ENCODE peak calls at places on chromosome 7, in nine cellular contexts. One of them, this sample, is unnamed.

GRCh38 chr7:157544226-157544625 is 207.4 kb downstream of the DNAJB6 start:
- DNase-seq in ovary: no peak
- DNase-seq in choroid plexus epithelial cell: no peak
- DNase-seq in left ventricle myocardium inferior: no peak
- DNase-seq in IMR-90: no peak
- DNase-seq in coronary artery: no peak
- DNase-seq in hepatocyte: no peak
- DNase-seq in cardiac fibroblast: no peak
- DNase-seq in CD8-positive, alpha-beta T cell: no peak
- DNase-seq in this sample: no peak

GRCh38 chr7:128202287-128202957 is 38.7 kb upstream of the LEP start:
- DNase-seq in ovary: no peak
- DNase-seq in coronary artery: no peak
- DNase-seq in cardiac fibroblast: no peak
- DNase-seq in CD8-positive, alpha-beta T cell: no peak
- DNase-seq in left ventricle myocardium inferior: no peak
- DNase-seq in IMR-90: no peak
- DNase-seq in hepatocyte: no peak
- DNase-seq in choroid plexus epithelial cell: no peak
- DNase-seq in this sample: no peak

GRCh38 chr7:38506756-38507155 is 124.4 kb downstream of the AMPH start:
- DNase-seq in choroid plexus epithelial cell: peak
- DNase-seq in coronary artery: no peak
- DNase-seq in ovary: no peak
- DNase-seq in cardiac fibroblast: peak
- DNase-seq in CD8-positive, alpha-beta T cell: no peak
- DNase-seq in left ventricle myocardium inferior: no peak
- DNase-seq in hepatocyte: no peak
- DNase-seq in IMR-90: peak
- DNase-seq in this sample: no peak

GRCh38 chr7:119256446-119257131 is 1016.4 kb upstream of the KCND2 start:
- DNase-seq in left ventricle myocardium inferior: no peak
- DNase-seq in CD8-positive, alpha-beta T cell: no peak
- DNase-seq in ovary: no peak
- DNase-seq in hepatocyte: no peak
- DNase-seq in choroid plexus epithelial cell: no peak
- DNase-seq in coronary artery: no peak
- DNase-seq in IMR-90: no peak
- DNase-seq in cardiac fibroblast: no peak
- DNase-seq in this sample: no peak

GRCh38 chr7:36090976-36091375 is 62.1 kb upstream of the EEPD1 start:
- DNase-seq in ovary: no peak
- DNase-seq in choroid plexus epithelial cell: no peak
- DNase-seq in cardiac fibroblast: no peak
- DNase-seq in CD8-positive, alpha-beta T cell: no peak
- DNase-seq in coronary artery: no peak
- DNase-seq in IMR-90: no peak
- DNase-seq in left ventricle myocardium inferior: no peak
- DNase-seq in hepatocyte: no peak
- DNase-seq in this sample: no peak

GRCh38 chr7:73971701-73972341 is 56.2 kb upstream of the ELN start:
- DNase-seq in ovary: no peak
- DNase-seq in left ventricle myocardium inferior: no peak
- DNase-seq in choroid plexus epithelial cell: no peak
- DNase-seq in coronary artery: no peak
- DNase-seq in IMR-90: no peak
- DNase-seq in hepatocyte: peak
- DNase-seq in CD8-positive, alpha-beta T cell: peak
- DNase-seq in cardiac fibroblast: no peak
- DNase-seq in this sample: no peak

GRCh38 chr7:16091951-16092350 is 329.4 kb downstream of the CRPPA start:
- DNase-seq in left ventricle myocardium inferior: no peak
- DNase-seq in ovary: no peak
- DNase-seq in cardiac fibroblast: peak
- DNase-seq in coronary artery: no peak
- DNase-seq in choroid plexus epithelial cell: peak
- DNase-seq in IMR-90: no peak
- DNase-seq in CD8-positive, alpha-beta T cell: no peak
- DNase-seq in hepatocyte: no peak
- DNase-seq in this sample: no peak

GRCh38 chr7:120190566-120190965 is 82.4 kb upstream of the KCND2 start:
- DNase-seq in choroid plexus epithelial cell: no peak
- DNase-seq in CD8-positive, alpha-beta T cell: no peak
- DNase-seq in left ventricle myocardium inferior: no peak
- DNase-seq in hepatocyte: no peak
- DNase-seq in cardiac fibroblast: no peak
- DNase-seq in coronary artery: no peak
- DNase-seq in ovary: no peak
- DNase-seq in IMR-90: no peak
- DNase-seq in this sample: no peak

GRCh38 chr7:101700424-101700823 is 71.3 kb upstream of the MYL10 start:
- DNase-seq in choroid plexus epithelial cell: no peak
- DNase-seq in ovary: no peak
- DNase-seq in cardiac fibroblast: no peak
- DNase-seq in CD8-positive, alpha-beta T cell: no peak
- DNase-seq in hepatocyte: no peak
- DNase-seq in IMR-90: no peak
- DNase-seq in coronary artery: no peak
- DNase-seq in left ventricle myocardium inferior: no peak
- DNase-seq in this sample: no peak

GRCh38 chr7:133117432-133117831 is 35.5 kb upstream of the CHCHD3 start:
- DNase-seq in left ventricle myocardium inferior: no peak
- DNase-seq in ovary: no peak
- DNase-seq in choroid plexus epithelial cell: no peak
- DNase-seq in coronary artery: no peak
- DNase-seq in hepatocyte: no peak
- DNase-seq in CD8-positive, alpha-beta T cell: no peak
- DNase-seq in cardiac fibroblast: no peak
- DNase-seq in IMR-90: no peak
- DNase-seq in this sample: no peak

GRCh38 chr7:106041140-106041717 is 70.9 kb downstream of the SYPL1 start:
- DNase-seq in coronary artery: no peak
- DNase-seq in CD8-positive, alpha-beta T cell: no peak
- DNase-seq in ovary: peak
- DNase-seq in left ventricle myocardium inferior: no peak
- DNase-seq in cardiac fibroblast: peak
- DNase-seq in choroid plexus epithelial cell: peak
- DNase-seq in IMR-90: peak
- DNase-seq in hepatocyte: peak
- DNase-seq in this sample: no peak

GRCh38 chr7:81846398-81846797 is 76.6 kb upstream of the HGF start:
- DNase-seq in choroid plexus epithelial cell: peak
- DNase-seq in IMR-90: peak
- DNase-seq in CD8-positive, alpha-beta T cell: no peak
- DNase-seq in coronary artery: no peak
- DNase-seq in cardiac fibroblast: peak
- DNase-seq in hepatocyte: peak
- DNase-seq in left ventricle myocardium inferior: no peak
- DNase-seq in ovary: no peak
- DNase-seq in this sample: peak
- H3K4me3 ChIP-seq in choroid plexus epithelial cell: peak
- H3K4me3 ChIP-seq in IMR-90: no peak
- H3K4me3 ChIP-seq in CD8-positive, alpha-beta T cell: no peak
- H3K4me3 ChIP-seq in coronary artery: no peak
- H3K4me3 ChIP-seq in cardiac fibroblast: no peak
- H3K4me3 ChIP-seq in hepatocyte: no peak
- H3K4me3 ChIP-seq in left ventricle myocardium inferior: peak
- H3K4me3 ChIP-seq in ovary: no peak
- H3K4me3 ChIP-seq in this sample: no peak

GRCh38 chr7:45400680-45401079 is 173.5 kb upstream of the ADCY1 start:
- DNase-seq in coronary artery: no peak
- DNase-seq in CD8-positive, alpha-beta T cell: no peak
- DNase-seq in IMR-90: no peak
- DNase-seq in cardiac fibroblast: no peak
- DNase-seq in left ventricle myocardium inferior: no peak
- DNase-seq in hepatocyte: no peak
- DNase-seq in choroid plexus epithelial cell: no peak
- DNase-seq in ovary: no peak
- DNase-seq in this sample: no peak
- TF ChIP-seq CTCF in coronary artery: no peak
- TF ChIP-seq CTCF in CD8-positive, alpha-beta T cell: no peak
- TF ChIP-seq CTCF in IMR-90: no peak
- TF ChIP-seq CTCF in cardiac fibroblast: no peak
- TF ChIP-seq CTCF in left ventricle myocardium inferior: no peak
- TF ChIP-seq CTCF in hepatocyte: no peak
- TF ChIP-seq CTCF in choroid plexus epithelial cell: no peak
- TF ChIP-seq CTCF in ovary: no peak
- TF ChIP-seq CTCF in this sample: no peak

DNA sequence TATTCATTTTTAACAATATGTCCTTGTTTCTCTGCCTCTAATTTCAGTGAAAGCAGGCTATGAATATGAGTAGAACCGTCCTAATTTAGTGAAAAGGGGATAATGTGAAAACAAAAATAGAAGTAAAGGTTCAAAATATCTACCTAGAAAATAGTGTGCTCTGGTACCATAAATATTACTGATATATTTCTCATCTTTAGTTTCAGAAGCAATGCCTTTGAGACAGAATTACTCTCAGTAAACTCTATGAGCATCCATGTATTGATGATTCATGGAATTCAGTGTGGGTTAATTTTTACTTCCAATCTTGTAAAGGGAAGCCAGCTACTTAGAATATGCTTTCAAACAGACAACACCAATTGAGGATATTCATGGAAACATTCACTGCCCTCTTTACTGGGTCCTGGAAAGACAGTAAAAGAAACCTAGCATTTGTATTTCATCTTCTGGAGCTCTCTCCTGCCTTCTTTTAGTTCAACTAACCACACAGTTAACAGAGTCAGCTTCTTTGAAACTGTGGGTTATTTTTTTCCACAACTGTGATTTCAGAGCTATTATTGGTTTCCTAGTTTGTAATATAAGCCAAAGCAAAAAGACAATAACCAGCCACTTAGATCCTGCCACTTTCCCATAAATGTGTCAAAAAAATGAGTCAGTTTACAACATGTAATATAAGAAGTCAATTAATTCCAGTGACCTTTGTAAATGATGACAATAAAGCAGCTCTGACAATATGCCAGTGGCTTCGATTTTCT is 1.7 kb downstream of the LRRN3 start:
- DNase-seq in left ventricle myocardium inferior: no peak
- DNase-seq in choroid plexus epithelial cell: no peak
- DNase-seq in cardiac fibroblast: no peak
- DNase-seq in ovary: no peak
- DNase-seq in IMR-90: no peak
- DNase-seq in coronary artery: no peak
- DNase-seq in hepatocyte: peak
- DNase-seq in CD8-positive, alpha-beta T cell: no peak
- DNase-seq in this sample: no peak
- H3K4me3 ChIP-seq in left ventricle myocardium inferior: peak
- H3K4me3 ChIP-seq in choroid plexus epithelial cell: peak
- H3K4me3 ChIP-seq in cardiac fibroblast: no peak
- H3K4me3 ChIP-seq in ovary: no peak
- H3K4me3 ChIP-seq in IMR-90: peak
- H3K4me3 ChIP-seq in coronary artery: peak
- H3K4me3 ChIP-seq in hepatocyte: peak
- H3K4me3 ChIP-seq in CD8-positive, alpha-beta T cell: peak
- H3K4me3 ChIP-seq in this sample: no peak

GRCh38 chr7:151704284-151704968 is 172.5 kb downstream of the PRKAG2 start:
- DNase-seq in left ventricle myocardium inferior: peak
- DNase-seq in ovary: no peak
- DNase-seq in hepatocyte: no peak
- DNase-seq in IMR-90: no peak
- DNase-seq in choroid plexus epithelial cell: no peak
- DNase-seq in coronary artery: no peak
- DNase-seq in cardiac fibroblast: no peak
- DNase-seq in CD8-positive, alpha-beta T cell: no peak
- DNase-seq in this sample: no peak
- TF ChIP-seq CTCF in left ventricle myocardium inferior: no peak
- TF ChIP-seq CTCF in ovary: no peak
- TF ChIP-seq CTCF in hepatocyte: no peak
- TF ChIP-seq CTCF in IMR-90: no peak
- TF ChIP-seq CTCF in choroid plexus epithelial cell: no peak
- TF ChIP-seq CTCF in coronary artery: no peak
- TF ChIP-seq CTCF in cardiac fibroblast: no peak
- TF ChIP-seq CTCF in CD8-positive, alpha-beta T cell: no peak
- TF ChIP-seq CTCF in this sample: no peak

GRCh38 chr7:148588891-148589215 is 1.7 kb upstream of the C7orf33 start:
- DNase-seq in left ventricle myocardium inferior: no peak
- DNase-seq in cardiac fibroblast: no peak
- DNase-seq in IMR-90: no peak
- DNase-seq in hepatocyte: no peak
- DNase-seq in choroid plexus epithelial cell: no peak
- DNase-seq in CD8-positive, alpha-beta T cell: no peak
- DNase-seq in coronary artery: no peak
- DNase-seq in ovary: no peak
- DNase-seq in this sample: no peak
- H3K4me3 ChIP-seq in left ventricle myocardium inferior: no peak
- H3K4me3 ChIP-seq in cardiac fibroblast: no peak
- H3K4me3 ChIP-seq in IMR-90: no peak
- H3K4me3 ChIP-seq in hepatocyte: no peak
- H3K4me3 ChIP-seq in choroid plexus epithelial cell: no peak
- H3K4me3 ChIP-seq in CD8-positive, alpha-beta T cell: no peak
- H3K4me3 ChIP-seq in coronary artery: no peak
- H3K4me3 ChIP-seq in ovary: no peak
- H3K4me3 ChIP-seq in this sample: no peak

DNA sequence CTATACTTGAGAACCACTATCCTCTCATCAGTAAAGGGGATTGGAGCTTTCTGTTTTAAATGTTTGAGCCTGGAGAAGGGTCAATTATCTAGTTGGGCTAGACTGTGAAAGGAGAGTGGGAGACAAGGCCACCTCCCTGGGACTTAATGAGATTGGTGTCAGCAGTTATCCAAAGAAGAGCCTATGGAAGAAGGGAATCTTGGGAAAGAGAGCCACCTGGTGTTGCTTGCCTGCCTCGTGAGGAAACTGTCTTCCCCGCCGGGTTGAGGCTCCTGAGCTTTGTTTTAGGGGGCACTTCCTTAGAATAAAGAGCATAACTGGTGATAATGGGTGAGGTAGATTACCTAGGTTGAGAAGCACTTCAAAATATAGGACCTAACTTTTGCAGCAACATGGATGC is 32.0 kb upstream of the ABCB4 start:
- DNase-seq in CD8-positive, alpha-beta T cell: no peak
- DNase-seq in hepatocyte: no peak
- DNase-seq in ovary: no peak
- DNase-seq in left ventricle myocardium inferior: no peak
- DNase-seq in choroid plexus epithelial cell: peak
- DNase-seq in IMR-90: no peak
- DNase-seq in cardiac fibroblast: no peak
- DNase-seq in coronary artery: no peak
- DNase-seq in this sample: no peak
- TF ChIP-seq CTCF in CD8-positive, alpha-beta T cell: no peak
- TF ChIP-seq CTCF in hepatocyte: no peak
- TF ChIP-seq CTCF in ovary: no peak
- TF ChIP-seq CTCF in left ventricle myocardium inferior: peak
- TF ChIP-seq CTCF in choroid plexus epithelial cell: peak
- TF ChIP-seq CTCF in IMR-90: peak
- TF ChIP-seq CTCF in cardiac fibroblast: no peak
- TF ChIP-seq CTCF in coronary artery: no peak
- TF ChIP-seq CTCF in this sample: peak

This sample was measured in epithelial cell of proximal tubule.